ENCODE peak calls at places on chromosomes 2 and 18, in six cellular contexts. T is HEK293T, O is retinal pigment epithelial cell, B is RCC 7860, M is amygdala, N is T47D. D is an unnamed sample.

GRCh38 chr18:36187826-36188721 is 777 bp downstream of the MOCOS start:
- DNase-seq in N (no peak), O (no peak), B (peak), M (no peak), T (peak), D (no peak)

GRCh38 chr2:121151311-121152109 is 133.5 kb downstream of the TFCP2L1 start:
- DNase-seq in O (no peak), N (peak), M (no peak), B (no peak), T (no peak), D (no peak)

GRCh38 chr18:77455004-77455403 is 205.4 kb downstream of the GALR1 start:
- DNase-seq in T (no peak), B (no peak), M (no peak), O (no peak), N (no peak), D (no peak)

GRCh38 chr2:120398051-120398960 is 52.4 kb downstream of the INHBB start:
- DNase-seq in B (no peak), T (no peak), M (no peak), N (peak), O (no peak), D (no peak)

GRCh38 chr2:231673348-231673770 is 35.0 kb upstream of the PTMA start:
- DNase-seq in O (no peak), T (no peak), N (peak), M (no peak), B (no peak), D (peak)

GRCh38 chr2:179543361-179543901 is 278.8 kb upstream of the SESTD1 start:
- DNase-seq in B (no peak), O (no peak), T (no peak), N (no peak), M (no peak), D (no peak)

GRCh38 chr2:72576861-72577260 is 249.0 kb downstream of the EXOC6B start:
- DNase-seq in O (no peak), M (no peak), T (no peak), B (no peak), N (no peak), D (no peak)

GRCh38 chr18:74506405-74507119 is 10.4 kb downstream of the CNDP2 start:
- DNase-seq in B (no peak), O (no peak), M (no peak), T (no peak), N (no peak), D (no peak)

GRCh38 chr2:27320958-27321543 is 1.8 kb downstream of the MPV17 start:
- DNase-seq in M (no peak), B (peak), N (peak), O (peak), T (peak), D (peak)

GRCh38 chr2:200483729-200484198 is 26.1 kb downstream of the KCTD18 start:
- DNase-seq in M (no peak), O (no peak), T (peak), N (peak), B (peak), D (no peak)

GRCh38 chr18:57273194-57273593 is 79.2 kb upstream of the ST8SIA3 start:
- DNase-seq in M (no peak), N (no peak), O (no peak), T (no peak), B (no peak), D (no peak)

GRCh38 chr2:101985101-101985792 is 6.5 kb upstream of the IL1R2 start:
- DNase-seq in M (no peak), N (no peak), O (no peak), T (no peak), B (no peak), D (no peak)

GRCh38 chr2:20674974-20675679 is 8.2 kb downstream of the GDF7 start:
- DNase-seq in N (no peak), B (peak), T (no peak), O (peak), M (no peak), D (no peak)